ENCODE peak calls at places on chromosome 9, in six cellular contexts. C is LNCaP clone FGC, M is neural progenitor cell, Y is ovary, S is transverse colon, B is GM13977. R is an unnamed sample.

GRCh38 chr9:6567140-6567591 is 78.4 kb downstream of the GLDC start:
- DNase-seq in C (no peak), M (no peak), Y (no peak), S (no peak), B (no peak), R (peak)

GRCh38 chr9:127102788-127103187 is 19.6 kb downstream of the ANGPTL2 start:
- DNase-seq in C (no peak), M (no peak), Y (no peak), S (no peak), B (no peak), R (no peak)

GRCh38 chr9:8809747-8810146 is 1010.2 kb upstream of the DMAC1 start:
- DNase-seq in C (no peak), M (no peak), Y (no peak), S (no peak), B (no peak), R (no peak)

GRCh38 chr9:130243015-130243881 is 22.3 kb upstream of the HMCN2 start:
- DNase-seq in C (no peak), M (peak), Y (peak), S (peak), B (peak), R (peak)

GRCh38 chr9:129916707-129917106 is 81.4 kb downstream of the USP20 start:
- DNase-seq in C (no peak), M (no peak), Y (no peak), S (no peak), B (no peak), R (no peak)

GRCh38 chr9:137030006-137030405 is 1.9 kb downstream of the FUT7 start:
- DNase-seq in C (no peak), M (no peak), Y (no peak), S (no peak), B (no peak), R (no peak)

GRCh38 chr9:128271112-128271511 is 4.7 kb downstream of the GOLGA2 start:
- DNase-seq in C (peak), M (no peak), Y (no peak), S (no peak), B (no peak), R (no peak)

GRCh38 chr9:92603100-92603499 is 66.8 kb downstream of the IPPK start:
- DNase-seq in C (no peak), M (no peak), Y (no peak), S (no peak), B (no peak), R (no peak)

GRCh38 chr9:37464426-37465248 is 613 bp downstream of the ZBTB5 start:
- DNase-seq in C (no peak), M (no peak), Y (peak), S (peak), B (peak), R (peak)

GRCh38 chr9:12817702-12818101 is 42.9 kb downstream of the LURAP1L start:
- DNase-seq in C (peak), M (no peak), Y (no peak), S (peak), B (no peak), R (no peak)

GRCh38 chr9:137989999-137990715 is 112.6 kb downstream of the CACNA1B start:
- DNase-seq in C (no peak), M (no peak), Y (no peak), S (no peak), B (no peak), R (no peak)

GRCh38 chr9:91166796-91167366 is 194.8 kb downstream of the AUH start:
- DNase-seq in C (no peak), M (no peak), Y (no peak), S (peak), B (no peak), R (no peak)

GRCh38 chr9:87518702-87519335 is 21.2 kb downstream of the DAPK1 start:
- DNase-seq in C (peak), M (no peak), Y (peak), S (peak), B (no peak), R (no peak)

GRCh38 chr9:134268308-134268724 is 57.9 kb upstream of the RXRA start:
- DNase-seq in C (no peak), M (no peak), Y (no peak), S (peak), B (peak), R (peak)

GRCh38 chr9:92654481-92655301 is 15.2 kb downstream of the IPPK start:
- DNase-seq in C (peak), M (no peak), Y (no peak), S (no peak), B (no peak), R (no peak)

GRCh38 chr9:95229230-95229933 is 88.1 kb downstream of the FANCC start:
- DNase-seq in C (no peak), M (no peak), Y (no peak), S (no peak), B (no peak), R (no peak)

GRCh38 chr9:123716339-123716738 is 213.6 kb downstream of the DENND1A start:
- DNase-seq in C (no peak), M (no peak), Y (no peak), S (no peak), B (peak), R (no peak)

GRCh38 chr9:115262477-115262876 is 144.5 kb upstream of the TNC start:
- DNase-seq in C (peak), M (no peak), Y (no peak), S (peak), B (no peak), R (no peak)

GRCh38 chr9:10050016-10050415 is 562.8 kb downstream of the PTPRD start:
- DNase-seq in C (no peak), M (no peak), Y (no peak), S (no peak), B (no peak), R (no peak)

GRCh38 chr9:133355881-133356357 is 368 bp downstream of the SURF1 start:
- DNase-seq in C (no peak), M (no peak), Y (no peak), S (no peak), B (no peak), R (no peak)

GRCh38 chr9:134823623-134824022 is 57.0 kb upstream of the FCN2 start:
- DNase-seq in C (no peak), M (no peak), Y (no peak), S (no peak), B (no peak), R (no peak)

GRCh38 chr9:137222190-137223077 is at the start of gene RNF208:
- DNase-seq in C (no peak), M (peak), Y (peak), S (no peak), B (no peak), R (peak)

GRCh38 chr9:7223981-7224380 is 466.2 kb downstream of the KDM4C start:
- DNase-seq in C (no peak), M (peak), Y (no peak), S (no peak), B (no peak), R (no peak)

GRCh38 chr9:96505316-96505991 is 55.5 kb downstream of the HABP4 start:
- DNase-seq in C (no peak), M (no peak), Y (no peak), S (no peak), B (no peak), R (no peak)

GRCh38 chr9:88179080-88179521 is 40.8 kb upstream of the SPATA31C2 start:
- DNase-seq in C (no peak), M (no peak), Y (no peak), S (peak), B (no peak), R (peak)

GRCh38 chr9:21991039-21991959 is 2.9 kb downstream of the CDKN2A start:
- DNase-seq in C (no peak), M (no peak), Y (no peak), S (no peak), B (no peak), R (no peak)

GRCh38 chr9:134332266-134332665 is 6.0 kb downstream of the RXRA start:
- DNase-seq in C (no peak), M (no peak), Y (no peak), S (no peak), B (no peak), R (no peak)

DNA sequence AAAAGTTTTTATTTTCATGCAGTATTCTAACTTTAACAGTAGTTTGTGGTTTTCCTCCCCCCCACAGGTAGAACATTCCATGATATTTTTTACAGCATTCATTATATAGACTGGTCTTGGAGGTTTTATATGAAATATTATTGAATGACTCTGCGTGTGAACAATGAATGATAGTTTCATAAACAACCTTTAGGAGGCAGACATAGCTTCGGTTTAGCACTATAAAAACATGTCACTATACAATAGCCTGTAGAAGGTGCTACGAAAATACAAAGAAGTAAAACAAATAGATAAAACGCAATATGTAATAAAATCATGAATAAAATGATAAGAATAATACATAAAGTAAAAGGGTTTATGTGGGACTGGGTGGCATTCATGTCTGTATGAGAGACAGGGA is 8.5 kb downstream of the KLF4 start:
- DNase-seq in C (peak), M (no peak), Y (no peak), S (no peak), B (no peak), R (no peak)
- TF ChIP-seq CTCF in C (peak), M (peak), Y (no peak), S (peak), B (no peak), R (no peak)

GRCh38 chr9:112333639-112334318 is 360 bp upstream of the PTBP3 start:
- DNase-seq in C (peak), M (peak), Y (peak), S (peak), B (peak), R (peak)

GRCh38 chr9:112332272-112332671 is 1.1 kb downstream of the PTBP3 start:
- DNase-seq in C (no peak), M (no peak), Y (no peak), S (no peak), B (no peak), R (no peak)

GRCh38 chr9:112332977-112333638 is at the start of gene PTBP3:
- DNase-seq in C (no peak), M (peak), Y (peak), S (peak), B (peak), R (peak)

GRCh38 chr9:112331676-112331955 is 1.8 kb downstream of the PTBP3 start:
- DNase-seq in C (no peak), M (no peak), Y (no peak), S (no peak), B (no peak), R (no peak)

DNA sequence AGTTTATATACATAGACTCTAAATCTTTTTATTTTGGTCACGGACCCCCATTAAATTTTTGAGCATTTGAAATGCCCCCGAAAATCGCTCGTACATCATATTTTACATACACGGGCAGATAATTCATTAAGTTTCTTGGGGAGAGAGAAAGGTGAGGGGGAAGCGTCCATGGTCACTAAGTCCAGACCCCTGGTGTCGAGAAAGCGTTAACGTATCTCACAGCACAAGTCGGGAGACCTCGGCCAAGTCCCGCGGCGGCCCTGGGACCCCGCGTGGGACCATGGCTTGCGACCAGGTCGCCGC is 794 bp downstream of the PTBP3 start:
- DNase-seq in C (no peak), M (no peak), Y (no peak), S (no peak), B (no peak), R (no peak)
- TF ChIP-seq CTCF in C (no peak), M (peak), Y (no peak), S (peak), B (no peak), R (no peak)

DNA sequence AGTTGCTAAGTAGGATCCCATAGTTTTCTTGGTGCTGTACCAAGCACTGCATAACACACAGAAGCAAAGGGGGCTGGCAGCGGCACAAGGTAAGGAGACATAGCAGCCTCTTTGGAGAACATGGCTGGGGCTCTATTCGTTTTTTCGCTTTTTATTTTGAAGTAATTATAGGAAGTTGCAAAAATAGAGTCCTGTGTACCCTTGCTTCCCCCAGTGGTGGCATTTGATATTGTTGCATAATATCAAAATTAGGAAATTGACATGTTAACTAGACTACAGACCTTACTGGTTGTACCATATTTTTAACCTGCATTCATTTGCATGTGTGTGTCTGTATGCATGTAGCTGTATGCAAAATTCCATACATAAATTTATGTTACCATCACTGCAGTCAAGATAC is 6.6 kb upstream of the UBQLN1 start:
- DNase-seq in C (no peak), M (no peak), Y (no peak), S (no peak), B (no peak), R (no peak)
- TF ChIP-seq CTCF in C (peak), M (peak), Y (no peak), S (no peak), B (peak), R (peak)

GRCh38 chr9:79581794-79582193 is 10.0 kb downstream of the TLE4 start:
- DNase-seq in C (no peak), M (peak), Y (no peak), S (no peak), B (no peak), R (peak)
- TF ChIP-seq CTCF in C (no peak), M (no peak), Y (no peak), S (no peak), B (no peak), R (no peak)

DNA sequence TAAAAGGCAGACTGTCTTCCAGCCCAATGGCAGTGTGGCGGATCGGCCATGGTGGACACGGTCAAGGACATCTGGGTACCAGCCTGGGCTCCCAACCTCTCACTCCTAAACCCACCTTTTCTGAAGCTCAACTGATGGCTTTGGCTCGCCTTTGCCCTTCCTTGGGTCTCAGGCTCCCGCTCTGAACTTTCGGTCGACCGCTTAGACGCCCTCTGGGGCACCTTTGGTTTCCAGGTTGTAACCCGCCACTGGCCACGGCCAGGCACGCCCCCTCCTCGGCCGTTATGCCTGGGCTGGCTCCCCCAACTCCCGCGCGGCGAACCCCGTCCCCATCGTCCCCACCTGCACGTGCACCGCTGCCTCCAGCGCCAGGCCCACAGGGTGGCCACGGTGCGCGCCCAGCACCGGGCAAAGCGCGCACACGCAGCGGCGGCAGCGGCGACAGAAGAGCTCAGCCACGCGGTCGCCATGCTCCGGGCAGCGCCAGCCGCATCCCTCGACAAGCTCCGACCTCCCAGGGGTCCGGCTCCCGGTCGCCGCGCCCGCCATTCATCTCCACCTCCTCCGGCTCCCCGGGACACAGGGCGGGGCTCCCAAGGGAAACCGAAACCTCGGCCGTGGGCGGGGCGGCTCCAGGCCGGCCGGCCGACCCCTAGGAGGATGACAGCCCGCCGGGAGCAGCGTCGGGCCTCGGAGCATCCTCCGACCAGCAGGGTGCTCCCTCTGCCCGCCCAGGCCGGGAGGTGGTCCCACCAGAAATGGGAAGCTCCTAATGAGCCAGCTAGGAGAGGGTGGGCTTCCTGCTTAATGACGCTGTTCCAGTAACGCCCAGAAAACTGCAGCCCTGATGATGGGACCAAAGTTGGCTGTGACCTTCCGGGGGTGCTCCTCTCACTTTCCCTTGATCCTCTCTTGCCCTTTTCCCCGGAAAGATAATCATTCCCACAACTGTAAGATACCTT is at the start of gene TRIM14:
- DNase-seq in C (no peak), M (peak), Y (peak), S (peak), B (peak), R (peak)
- TF ChIP-seq CTCF in C (peak), M (peak), Y (no peak), S (no peak), B (peak), R (no peak)

DNA sequence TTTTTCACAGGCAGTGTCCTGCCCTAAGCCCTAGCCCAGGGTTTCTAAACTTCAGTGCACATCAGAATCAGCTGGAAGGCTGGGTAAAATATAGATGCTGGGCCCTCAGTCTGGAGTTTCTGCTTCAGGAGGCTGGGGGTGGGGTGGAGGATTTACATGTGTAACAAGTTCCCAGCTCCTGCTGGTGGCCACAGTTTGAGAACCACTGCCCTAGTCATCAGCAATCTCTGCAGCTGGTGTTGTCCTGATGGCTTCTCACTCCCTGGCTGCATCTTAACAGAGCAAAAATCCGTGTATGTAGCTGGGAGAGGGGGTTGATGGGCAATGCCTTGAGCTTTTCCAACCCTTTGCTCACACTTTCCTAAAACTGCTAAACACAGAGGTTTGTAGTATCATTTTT is 186.0 kb upstream of the KLF9 start:
- DNase-seq in C (no peak), M (no peak), Y (peak), S (peak), B (no peak), R (no peak)
- TF ChIP-seq CTCF in C (no peak), M (no peak), Y (no peak), S (no peak), B (no peak), R (no peak)

GRCh38 chr9:85741875-85742629 is at the start of gene AGTPBP1:
- DNase-seq in C (peak), M (peak), Y (peak), S (peak), B (peak), R (peak)
- TF ChIP-seq CTCF in C (no peak), M (no peak), Y (no peak), S (peak), B (no peak), R (no peak)